ENCODE peak calls at places on chromosomes 13 and 19, in four cellular contexts. R is A172, S is breast epithelium, C is EH. M is an unnamed sample.

GRCh38 chr13:40445557-40445990 is 220.9 kb downstream of the FOXO1 start:
- DNase-seq in C (peak), S (no peak), R (peak), M (no peak)

GRCh38 chr19:16457195-16457953 is 14.4 kb downstream of the EPS15L1 start:
- DNase-seq in S (no peak), C (peak), R (peak), M (no peak)

GRCh38 chr13:98423417-98423816 is 153.5 kb downstream of the STK24 start:
- DNase-seq in R (no peak), S (no peak), C (no peak), M (no peak)

GRCh38 chr13:111258637-111259036 is 61.8 kb upstream of the TEX29 start:
- DNase-seq in S (no peak), C (no peak), R (no peak), M (no peak)

GRCh38 chr13:43003729-43004128 is 11.7 kb upstream of the EPSTI1 start:
- DNase-seq in R (no peak), C (no peak), S (no peak), M (no peak)

GRCh38 chr13:48643159-48643558 is 10.6 kb upstream of the CYSLTR2 start:
- DNase-seq in C (no peak), S (no peak), R (no peak), M (no peak)

GRCh38 chr13:113666951-113667701 is at the start of gene GRK1:
- DNase-seq in S (no peak), C (no peak), R (no peak), M (no peak)

GRCh38 chr13:44989941-44990340 is 603 bp downstream of the GPALPP1 start:
- DNase-seq in R (no peak), C (peak), S (no peak), M (peak)

GRCh38 chr13:19681517-19681916 is 48.1 kb downstream of the MPHOSPH8 start:
- DNase-seq in R (no peak), C (no peak), S (no peak), M (no peak)